ENCODE peak calls at places on chromosomes 1 and 21, in five cellular contexts. E, G, F, V and U are unnamed samples. For H3K27me3, the result is how much of the 10 kb centered on the place peaks cover.

GRCh38 chr1:175675017-175675416 is 68.4 kb downstream of the TNR start:
- DNase-seq in G (no peak), V (no peak), F (no peak), E (no peak), U (no peak)

GRCh38 chr1:55894521-55894920 is 679.4 kb upstream of the USP24 start:
- DNase-seq in V (no peak), F (no peak), G (no peak), E (no peak), U (no peak)

GRCh38 chr1:241608379-241609033 is 31.7 kb downstream of the CHML start:
- DNase-seq in F (no peak), E (no peak), G (no peak), V (no peak), U (no peak)

GRCh38 chr1:200838676-200839445 is 33.9 kb upstream of the GPR25 start:
- DNase-seq in E (no peak), G (no peak), V (no peak), F (no peak), U (no peak)

GRCh38 chr1:100883963-100884362 is 10.7 kb downstream of the EXTL2 start:
- DNase-seq in E (no peak), F (no peak), G (no peak), V (no peak), U (no peak)

GRCh38 chr1:181425566-181425965 is 57.8 kb upstream of the CACNA1E start:
- DNase-seq in G (no peak), F (no peak), E (no peak), V (no peak), U (no peak)

GRCh38 chr1:175197536-175197935 is 5.0 kb upstream of the KIAA0040 start:
- DNase-seq in F (no peak), E (no peak), V (no peak), G (no peak), U (no peak)

GRCh38 chr1:58839871-58840835 is 56.3 kb upstream of the JUN start:
- DNase-seq in G (no peak), E (no peak), V (no peak), F (no peak), U (no peak)

GRCh38 chr1:14597343-14598006 is 1.0 kb upstream of the KAZN start:
- DNase-seq in V (no peak), F (no peak), G (no peak), E (no peak), U (no peak)

GRCh38 chr1:32878183-32878582 is 7.5 kb upstream of the FNDC5 start:
- DNase-seq in E (no peak), F (peak), V (no peak), G (no peak), U (no peak)

GRCh38 chr21:35014302-35015044 is 34.6 kb downstream of the RUNX1 start:
- DNase-seq in G (no peak), F (no peak), E (no peak), V (no peak), U (no peak)

GRCh38 chr1:4653328-4653660 is 1.1 kb upstream of the AJAP1 start:
- DNase-seq in G (no peak), F (no peak), E (no peak), V (no peak), U (no peak)

GRCh38 chr1:35715568-35716002 is 3.1 kb downstream of the C1orf216 start:
- DNase-seq in V (peak), E (peak), G (peak), F (peak), U (no peak)

GRCh38 chr1:204780682-204781081 is 90.0 kb upstream of the NFASC start:
- DNase-seq in V (no peak), E (no peak), G (no peak), F (no peak), U (no peak)

GRCh38 chr1:176102700-176103244 is 104.3 kb downstream of the COP1 start:
- DNase-seq in F (no peak), G (no peak), V (no peak), E (no peak), U (no peak)

GRCh38 chr21:45541221-45542039 is 810 bp downstream of the SLC19A1 start:
- DNase-seq in F (peak), G (peak), V (peak), E (peak), U (no peak)

GRCh38 chr1:16205891-16206546 is 6.4 kb downstream of the ARHGEF19 start:
- DNase-seq in G (no peak), V (no peak), F (no peak), E (no peak), U (no peak)

GRCh38 chr1:177783052-177783451 is 186.8 kb downstream of the SEC16B start:
- DNase-seq in F (no peak), E (no peak), G (no peak), V (no peak), U (no peak)

GRCh38 chr1:203368624-203369451 is 17.9 kb upstream of the FMOD start:
- DNase-seq in G (peak), F (peak), V (no peak), E (peak), U (no peak)

GRCh38 chr21:43372663-43373386 is 54.1 kb downstream of the SIK1 start:
- DNase-seq in V (no peak), F (peak), G (no peak), E (peak), U (no peak)

GRCh38 chr1:18970762-18971161 is 14.3 kb upstream of the IFFO2 start:
- DNase-seq in F (no peak), G (no peak), E (no peak), V (no peak), U (no peak)

GRCh38 chr1:49552101-49552500 is 471.7 kb downstream of the AGBL4 start:
- DNase-seq in V (no peak), G (no peak), E (no peak), F (no peak), U (no peak)

GRCh38 chr1:30757196-30757949 is at the start of gene LAPTM5:
- DNase-seq in V (peak), G (peak), F (peak), E (peak), U (no peak)

GRCh38 chr1:29785137-29785527 is 548.8 kb downstream of the PTPRU start:
- DNase-seq in G (no peak), F (no peak), E (no peak), V (no peak), U (no peak)

GRCh38 chr21:38179504-38179900 is 77.3 kb upstream of the KCNJ15 start:
- DNase-seq in F (no peak), E (no peak), V (no peak), G (no peak), U (no peak)

DNA sequence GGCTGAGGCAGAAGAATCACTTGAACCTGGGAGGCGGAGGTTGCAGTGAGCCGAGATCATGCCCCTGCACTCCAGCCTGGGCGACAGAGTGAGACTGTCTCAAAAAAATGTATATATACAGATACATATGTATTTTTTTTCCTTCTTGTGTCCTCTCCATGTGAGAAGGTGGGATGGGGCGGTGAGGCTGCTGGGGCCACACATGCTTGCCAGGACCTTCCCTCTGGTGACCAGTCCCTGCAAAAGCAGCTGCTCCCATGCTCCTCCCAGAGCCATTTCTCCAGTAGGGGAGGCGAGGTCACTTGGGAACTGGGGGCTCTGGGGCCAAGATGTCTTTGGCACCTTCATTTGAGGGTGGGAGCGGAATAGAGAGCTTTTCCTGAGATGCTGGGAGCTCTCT is 74.9 kb downstream of the PIK3CD start:
- DNase-seq in V (no peak), G (no peak), F (no peak), E (no peak), U (no peak)
- H3K27ac ChIP-seq in V (no peak), G (no peak), F (no peak), E (no peak), U (no peak)

GRCh38 chr1:24928631-24929090 is 1.4 kb downstream of the RUNX3 start:
- DNase-seq in G (no peak), E (no peak), V (no peak), F (no peak), U (no peak)

GRCh38 chr1:24927886-24928630 is 2.0 kb downstream of the RUNX3 start:
- DNase-seq in G (no peak), E (no peak), V (no peak), F (no peak), U (no peak)

GRCh38 chr1:24930703-24931480 is 816 bp upstream of the RUNX3 start:
- DNase-seq in G (no peak), E (no peak), V (no peak), F (no peak), U (no peak)

GRCh38 chr1:24929876-24930702 is at the start of gene RUNX3:
- DNase-seq in E (peak), V (peak), G (peak), F (peak), U (no peak)

GRCh38 chr1:24929091-24929875 is 793 bp downstream of the RUNX3 start:
- DNase-seq in V (no peak), E (no peak), G (no peak), F (no peak), U (no peak)
- H3K27me3 ChIP-seq in V (half or more), E (half or more), G (half or more), F (half or more), U (under half)

GRCh38 chr1:87333692-87334347 is 5.1 kb downstream of the LMO4 start:
- DNase-seq in G (no peak), V (no peak), E (no peak), F (no peak), U (no peak)

GRCh38 chr1:87335175-87335992 is 6.7 kb downstream of the LMO4 start:
- DNase-seq in V (peak), G (peak), E (peak), F (peak), U (no peak)

GRCh38 chr1:87331319-87332269 is 2.9 kb downstream of the LMO4 start:
- DNase-seq in V (peak), E (peak), G (peak), F (peak), U (peak)

GRCh38 chr1:87336623-87337067 is 8.0 kb downstream of the LMO4 start:
- DNase-seq in F (no peak), V (no peak), E (no peak), G (no peak), U (no peak)

DNA sequence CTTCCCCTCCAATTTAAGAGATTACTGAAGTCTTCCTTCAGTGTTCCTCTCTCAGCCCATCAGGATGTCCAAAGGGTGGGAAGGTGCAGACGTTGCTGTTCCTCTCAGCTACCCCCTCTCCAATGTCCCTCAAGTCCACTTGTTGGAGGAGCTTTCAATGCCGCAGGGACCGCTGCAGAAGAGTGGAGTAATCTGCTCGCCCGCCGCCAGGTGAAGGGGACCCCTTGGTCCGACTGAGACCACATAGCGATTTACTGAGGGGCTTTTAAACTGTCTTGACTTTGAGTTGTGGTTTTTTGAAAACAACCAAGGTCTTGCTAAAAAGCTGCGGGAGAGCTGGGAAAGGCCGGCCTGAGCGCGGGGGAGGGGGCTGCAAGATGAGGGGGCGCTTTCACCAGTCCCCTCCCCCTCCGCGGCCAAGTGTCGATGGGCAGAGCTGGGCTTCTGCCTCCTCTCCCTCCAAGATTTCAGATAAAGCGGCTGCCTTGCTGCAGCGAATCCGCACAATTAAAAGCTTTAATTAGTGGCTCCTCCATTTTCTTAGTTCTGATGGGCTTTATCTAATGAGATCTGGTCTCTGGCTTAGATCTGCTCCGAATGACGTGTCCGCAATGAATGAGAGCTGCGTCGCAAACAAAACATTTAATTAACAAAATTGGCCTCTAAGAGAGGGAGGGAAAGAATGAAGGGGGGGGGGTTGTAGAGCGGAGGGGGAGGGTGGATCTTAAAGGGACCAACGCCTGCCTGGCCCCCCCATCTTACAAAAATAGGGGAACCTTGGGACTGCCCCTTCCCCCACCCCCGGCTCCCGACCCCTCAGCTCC is 5.9 kb downstream of the LMO4 start:
- DNase-seq in V (peak), G (no peak), E (peak), F (peak), U (no peak)
- TF ChIP-seq CTCF in V (no peak), G (no peak), E (no peak), F (no peak), U (no peak)

GRCh38 chr1:155033524-155033923 is at the start of the genes DCST1 and DCST2:
- DNase-seq in E (no peak), G (no peak), V (no peak), F (no peak), U (no peak)
- H3K27ac ChIP-seq in E (no peak), G (no peak), V (no peak), F (no peak), U (no peak)

GRCh38 chr1:10776206-10776905 is 20.1 kb downstream of the CASZ1 start:
- DNase-seq in E (no peak), G (peak), F (no peak), V (no peak), U (no peak)

GRCh38 chr1:10773376-10773775 is 23.1 kb downstream of the CASZ1 start:
- DNase-seq in F (no peak), G (peak), E (peak), V (peak), U (no peak)

GRCh38 chr1:10772711-10773110 is 23.7 kb downstream of the CASZ1 start:
- DNase-seq in F (no peak), V (peak), E (no peak), G (no peak), U (no peak)

GRCh38 chr1:10773851-10774614 is 22.4 kb downstream of the CASZ1 start:
- DNase-seq in E (peak), G (peak), V (peak), F (no peak), U (no peak)

DNA sequence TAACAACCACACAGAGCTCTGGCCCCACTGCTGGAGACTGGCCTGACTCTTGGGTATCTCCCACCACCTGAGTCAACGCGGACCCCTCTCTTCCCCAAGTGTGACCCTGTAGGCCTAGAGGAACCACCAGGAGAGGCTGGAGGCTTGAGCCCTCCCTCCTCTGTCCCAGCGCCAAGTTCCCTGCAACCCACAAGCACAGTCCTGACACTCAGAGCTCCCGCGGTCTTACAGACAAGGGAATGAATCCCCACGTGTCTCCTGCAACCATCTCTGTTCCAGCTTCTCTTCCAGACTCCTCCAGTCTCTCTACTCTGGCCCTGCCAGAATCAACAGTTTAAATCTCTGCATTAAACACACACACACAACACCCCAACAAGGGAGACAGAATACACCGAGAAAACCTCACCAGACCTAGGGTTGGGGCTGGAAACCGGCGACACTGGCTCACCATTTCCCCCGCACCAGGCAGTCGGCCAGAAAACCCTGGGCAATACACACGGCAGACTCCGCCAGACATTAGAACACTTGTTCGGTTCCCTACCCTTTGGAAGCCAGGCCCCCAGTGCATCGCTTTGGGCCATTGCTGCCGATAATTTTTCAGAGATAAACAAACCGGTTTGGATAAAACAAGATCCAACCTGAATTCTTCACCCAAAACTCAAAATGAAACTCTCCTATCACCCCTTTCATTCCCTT is 21.7 kb downstream of the CASZ1 start:
- DNase-seq in V (no peak), F (no peak), G (peak), E (no peak), U (no peak)
- H3K27me3 ChIP-seq in V (under half), F (under half), G (under half), E (under half), U (under half)

GRCh38 chr1:206127336-206127735 is 10.1 kb upstream of the AVPR1B start:
- DNase-seq in G (no peak), V (no peak), F (no peak), E (no peak), U (no peak)
- TF ChIP-seq CTCF in G (no peak), V (no peak), F (no peak), E (no peak), U (no peak)